ENCODE peak calls at places on chromosomes 3 and 15, in six cellular contexts. U is HCT116, I is H1, A is K562, K is HepG2, J is SK-N-SH. L is an unnamed sample.

GRCh38 chr3:10344147-10344943 is 23.4 kb upstream of the SEC13 start:
- DNase-seq in U (no peak), J (peak; percentile 86), I (peak; percentile 33), K (no peak), A (peak; percentile 81), L (peak; percentile 50)

GRCh38 chr15:42450434-42450790 is 40.5 kb downstream of the ZNF106 start:
- DNase-seq in U (no peak), J (no peak), I (no peak), A (no peak), K (no peak), L (no peak)

GRCh38 chr3:24137958-24138875 is 193.1 kb downstream of the NR1D2 start:
- DNase-seq in A (no peak), K (no peak), I (no peak), U (no peak), J (no peak), L (peak; percentile 34)

GRCh38 chr3:111509308-111509707 is 32.7 kb upstream of the CD96 start:
- DNase-seq in A (no peak), U (no peak), I (no peak), J (no peak), K (no peak), L (peak; percentile 38)

GRCh38 chr15:26892678-26893077 is 25.8 kb downstream of the GABRA5 start:
- DNase-seq in K (no peak), A (no peak), U (no peak), I (no peak), J (no peak), L (no peak)

GRCh38 chr15:84616235-84616634 is 15.4 kb downstream of the ZSCAN2 start:
- DNase-seq in J (no peak), I (no peak), K (no peak), U (no peak), A (no peak), L (no peak)

GRCh38 chr3:25781758-25782594 is 1.3 kb downstream of the NGLY1 start:
- DNase-seq in I (no peak), J (no peak), A (peak; percentile 41), K (no peak), U (no peak), L (no peak)

GRCh38 chr15:39403674-39404117 is 177.2 kb upstream of the THBS1 start:
- DNase-seq in A (no peak), U (no peak), J (peak; percentile 66), K (peak; percentile 44), I (no peak), L (peak; percentile 48)

GRCh38 chr15:74798388-74799254 is 14.0 kb upstream of the LMAN1L start:
- DNase-seq in I (no peak), J (no peak), K (no peak), U (no peak), A (no peak), L (no peak)

GRCh38 chr15:45084163-45084562 is 29.8 kb downstream of the DUOX2 start:
- DNase-seq in A (no peak), J (no peak), I (no peak), U (no peak), K (peak; percentile 33), L (no peak)

GRCh38 chr3:9951962-9952805 is at the start of gene PRRT3:
- DNase-seq in U (no peak), J (peak; percentile 86), K (no peak), I (no peak), A (peak; percentile 74), L (no peak)

GRCh38 chr3:151949706-151950105 is 76.3 kb downstream of the SUCNR1 start:
- DNase-seq in I (no peak), J (no peak), K (no peak), A (no peak), U (no peak), L (no peak)

GRCh38 chr3:154122096-154122911 is 1.1 kb downstream of the ARHGEF26 start:
- DNase-seq in K (no peak), I (no peak), J (peak; percentile 76), A (no peak), U (no peak), L (no peak)

GRCh38 chr15:100873029-100873677 is 6.5 kb upstream of the ALDH1A3 start:
- DNase-seq in J (peak; percentile 76), U (peak; percentile 83), K (peak; percentile 70), A (peak; percentile 62), I (no peak), L (peak; percentile 69)

GRCh38 chr3:133856316-133856715 is 39.4 kb downstream of the RAB6B start:
- DNase-seq in U (no peak), J (no peak), I (no peak), K (no peak), A (no peak), L (no peak)

GRCh38 chr3:29759443-29760033 is 478.7 kb downstream of the RBMS3 start:
- DNase-seq in J (peak; percentile 10), A (no peak), I (no peak), U (no peak), K (no peak), L (no peak)

GRCh38 chr15:66241301-66241700 is 12.2 kb downstream of the MEGF11 start:
- DNase-seq in K (no peak), U (no peak), J (no peak), A (no peak), I (no peak), L (no peak)

GRCh38 chr15:20352241-20353200 is 189.1 kb downstream of the GOLGA6L6 start:
- DNase-seq in U (no peak), K (no peak), J (no peak), A (no peak), I (no peak), L (no peak)

GRCh38 chr3:159844801-159845261 is 143.8 kb upstream of the IL12A start:
- DNase-seq in J (no peak), K (no peak), I (no peak), U (no peak), A (no peak), L (peak; percentile 40)

GRCh38 chr3:14622368-14622767 is 29.2 kb upstream of the CCDC174 start:
- DNase-seq in U (no peak), J (no peak), A (no peak), K (no peak), I (no peak), L (no peak)

GRCh38 chr15:71306538-71306937 is 191.3 kb downstream of the THSD4 start:
- DNase-seq in I (no peak), J (no peak), A (no peak), K (no peak), U (no peak), L (no peak)

GRCh38 chr15:60350121-60350520 is 47.7 kb downstream of the ANXA2 start:
- DNase-seq in I (no peak), J (no peak), K (no peak), A (no peak), U (no peak), L (no peak)

GRCh38 chr15:97087337-97087736 is 756.8 kb downstream of the NR2F2 start:
- DNase-seq in U (no peak), I (no peak), J (no peak), A (no peak), K (no peak), L (no peak)

GRCh38 chr3:69326821-69327433 is 59.0 kb downstream of the FRMD4B start:
- DNase-seq in J (no peak), U (no peak), I (no peak), A (no peak), K (no peak), L (no peak)

DNA sequence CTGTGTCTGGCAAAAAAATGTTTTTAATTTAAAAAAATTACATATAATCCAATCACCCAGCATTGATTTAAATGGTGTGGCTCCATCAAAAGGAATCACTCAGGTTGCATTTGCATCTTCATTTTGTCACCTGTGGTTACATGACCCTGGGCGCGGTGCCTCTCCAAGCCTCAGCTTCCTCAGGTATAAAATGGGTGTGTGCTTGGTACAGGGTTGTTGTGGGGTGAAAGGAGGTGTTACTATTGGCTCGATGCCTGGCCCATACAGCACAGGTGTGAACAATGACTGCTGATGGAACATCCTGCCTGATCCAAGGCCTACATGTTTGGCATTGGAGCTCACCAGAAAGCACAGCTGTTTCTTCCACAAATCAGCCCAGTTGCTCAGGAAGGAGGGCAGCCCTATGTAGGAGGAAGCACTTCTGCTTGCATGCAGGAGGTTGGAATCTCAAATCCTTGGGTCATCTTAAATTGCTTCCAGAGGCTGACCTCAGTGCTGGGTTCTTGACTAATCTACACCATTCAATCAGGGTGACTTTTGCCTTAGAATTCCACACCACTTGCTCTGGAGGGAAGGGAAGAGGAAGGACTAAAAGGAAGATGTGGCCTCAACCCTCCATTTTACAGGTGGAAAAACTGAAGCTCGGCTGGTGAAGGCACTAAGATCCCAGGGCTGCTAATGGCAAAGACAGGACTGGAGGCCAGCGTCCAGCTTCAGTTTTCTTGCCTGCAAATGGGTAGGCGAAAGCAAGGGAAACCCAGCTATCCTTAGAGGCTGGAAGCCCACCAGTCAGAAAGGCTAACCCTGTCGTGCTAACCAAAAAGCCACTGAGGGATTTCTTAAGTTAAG is 31.7 kb downstream of the BHLHE40 start:
- DNase-seq in J (no peak), K (no peak), U (no peak), I (no peak), A (no peak), L (no peak)
- TF ChIP-seq JUND in J (no peak), K (no peak), U (no peak), I (no peak), A (no peak), L (no peak)

DNA sequence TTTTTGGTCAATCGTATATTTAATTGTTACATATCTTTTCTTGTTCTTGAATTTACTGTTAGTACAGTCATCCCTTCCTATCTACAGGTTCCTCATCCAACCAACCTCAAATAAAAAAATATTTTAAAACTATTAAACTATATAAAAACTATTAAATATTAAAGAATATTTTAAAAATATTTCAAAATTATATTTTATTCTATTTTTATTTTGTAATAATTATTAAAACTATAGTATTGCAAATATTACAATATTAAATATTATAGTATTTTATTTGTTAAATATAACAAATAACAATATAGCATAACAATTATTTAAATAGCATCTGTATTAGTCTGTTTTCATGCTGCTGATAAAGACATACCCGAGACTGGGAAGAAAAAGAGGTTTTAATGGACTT is 357.9 kb upstream of the GOLIM4 start:
- DNase-seq in A (no peak), I (no peak), K (no peak), J (no peak), U (no peak), L (no peak)
- TF ChIP-seq JUND in A (no peak), I (no peak), K (no peak), J (no peak), U (no peak), L (no peak)

DNA sequence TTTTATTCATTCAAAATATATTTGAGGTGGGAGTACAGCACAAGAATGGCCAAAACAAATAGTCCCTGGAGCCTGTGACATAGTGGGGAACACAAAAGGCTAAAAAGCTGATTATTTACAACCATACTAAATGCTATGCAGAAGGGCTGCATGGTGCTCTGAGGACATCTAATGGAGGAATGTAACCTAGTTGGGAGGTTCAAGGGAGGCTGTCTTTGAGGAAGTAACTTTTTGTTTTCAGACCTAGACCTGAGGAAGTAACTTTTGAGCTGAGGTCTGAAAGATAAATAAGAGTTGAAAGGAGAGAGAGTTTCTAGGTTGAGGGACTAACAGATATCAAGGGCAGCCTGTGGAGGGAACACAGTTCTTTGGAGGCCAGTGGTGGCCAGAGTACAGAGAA is 34.8 kb upstream of the RASA2 start:
- DNase-seq in U (no peak), K (peak; percentile 59), I (no peak), J (no peak), A (peak; percentile 26), L (peak; percentile 81)
- TF ChIP-seq JUND in U (no peak), K (no peak), I (no peak), J (no peak), A (no peak), L (no peak)

GRCh38 chr3:100492059-100492809 is at the start of gene TMEM45A:
- DNase-seq in U (peak; percentile 83), I (peak; percentile 85), J (peak; percentile 99), K (peak; percentile 88), A (peak; percentile 98), L (peak; percentile 97)
- TF ChIP-seq JUND in U (no peak), I (no peak), J (no peak), K (peak; percentile 37), A (no peak), L (no peak)